ENCODE peak calls at places on chromosome 3, in six cellular contexts. G is brain microvascular endothelial cell, P is testis, X is dorsolateral prefrontal cortex, K is right atrium auricular region, J is body of pancreas. O is an unnamed sample.

GRCh38 chr3:18440053-18440768 is 15.1 kb upstream of the SATB1 start:
- DNase-seq in X (no peak), G (no peak), P (no peak), K (no peak), J (no peak), O (no peak)

GRCh38 chr3:147390589-147391569 is 15.5 kb downstream of the ZIC4 start:
- DNase-seq in J (no peak), P (no peak), X (no peak), K (no peak), G (no peak), O (no peak)

GRCh38 chr3:160707187-160707789 is 30.3 kb downstream of the ARL14 start:
- DNase-seq in K (no peak), G (peak; percentile 48), X (no peak), P (peak; percentile 26), J (peak; percentile 38), O (peak; percentile 22)

GRCh38 chr3:171427771-171428320 is 32.4 kb downstream of the TNIK start:
- DNase-seq in X (no peak), J (no peak), K (no peak), G (no peak), P (no peak), O (no peak)

GRCh38 chr3:100268986-100269385 is 8.2 kb downstream of the TBC1D23 start:
- DNase-seq in K (no peak), G (no peak), X (no peak), J (no peak), P (no peak), O (no peak)

GRCh38 chr3:138062626-138063025 is 52.7 kb downstream of the CLDN18 start:
- DNase-seq in P (no peak), K (no peak), J (no peak), G (peak; percentile 55), X (no peak), O (no peak)

GRCh38 chr3:74756586-74756985 is 142.1 kb upstream of the CNTN3 start:
- DNase-seq in K (no peak), G (no peak), P (no peak), J (no peak), X (no peak), O (no peak)

GRCh38 chr3:52795298-52795900 is 803 bp downstream of the ITIH3 start:
- DNase-seq in G (no peak), X (no peak), K (no peak), P (no peak), J (no peak), O (no peak)

GRCh38 chr3:121885386-121885785 is 8.8 kb upstream of the SLC15A2 start:
- DNase-seq in J (no peak), X (no peak), P (no peak), G (no peak), K (no peak), O (no peak)

GRCh38 chr3:182787302-182788036 is 5.8 kb upstream of the ATP11B start:
- DNase-seq in P (no peak), J (no peak), K (no peak), G (peak; percentile 40), X (no peak), O (no peak)

GRCh38 chr3:182739619-182740018 is 53.7 kb upstream of the ATP11B start:
- DNase-seq in K (no peak), P (no peak), J (no peak), X (no peak), G (peak; percentile 75), O (no peak)

GRCh38 chr3:139117136-139117675 is 72.5 kb upstream of the PRR23C start:
- DNase-seq in P (no peak), X (no peak), J (no peak), G (peak; percentile 55), K (no peak), O (no peak)

GRCh38 chr3:27607370-27607769 is 114.8 kb downstream of the EOMES start:
- DNase-seq in K (no peak), P (no peak), X (no peak), G (no peak), J (no peak), O (no peak)

GRCh38 chr3:72003936-72004335 is 219.0 kb upstream of the PROK2 start:
- DNase-seq in G (no peak), P (no peak), X (no peak), J (no peak), K (no peak), O (no peak)

GRCh38 chr3:122324871-122325323 is at the start of gene CSTA:
- DNase-seq in J (no peak), G (no peak), K (no peak), P (no peak), X (no peak), O (no peak)

GRCh38 chr3:133038731-133039398 is 674 bp downstream of the TMEM108 start:
- DNase-seq in G (peak; percentile 3), K (no peak), X (peak; percentile 61), J (peak; percentile 25), P (peak; percentile 28), O (no peak)
- H3K27me3 ChIP-seq in G (no peaks in the 10 kb centered on the region), K (no peaks in the 10 kb centered on the region), X (no peaks in the 10 kb centered on the region), J (no peaks in the 10 kb centered on the region), P (no peaks in the 10 kb centered on the region), O (no peaks in the 10 kb centered on the region)

GRCh38 chr3:128307029-128307633 is 153.8 kb downstream of the EEFSEC start:
- DNase-seq in K (peak; percentile 47), G (no peak), P (no peak), X (no peak), J (no peak), O (no peak)
- TF ChIP-seq CTCF in K (peak; percentile 39), G (peak; percentile 8), P (no peak), X (no peak), J (peak; percentile 37), O (no peak)

GRCh38 chr3:42693530-42693930 is 8.2 kb downstream of the KLHL40 start:
- DNase-seq in X (peak; percentile 28), P (no peak), J (no peak), K (no peak), G (no peak), O (no peak)

GRCh38 chr3:42696356-42697301 is 6.0 kb downstream of the HHATL start:
- DNase-seq in K (peak; percentile 55), X (no peak), J (no peak), P (peak; percentile 10), G (no peak), O (peak; percentile 41)

GRCh38 chr3:42692667-42693529 is 7.6 kb downstream of the KLHL40 start:
- DNase-seq in P (no peak), X (peak; percentile 31), K (no peak), G (no peak), J (no peak), O (no peak)

GRCh38 chr3:42691861-42692666 is 6.7 kb downstream of the KLHL40 start:
- DNase-seq in K (no peak), X (peak; percentile 35), J (no peak), P (no peak), G (no peak), O (no peak)

DNA sequence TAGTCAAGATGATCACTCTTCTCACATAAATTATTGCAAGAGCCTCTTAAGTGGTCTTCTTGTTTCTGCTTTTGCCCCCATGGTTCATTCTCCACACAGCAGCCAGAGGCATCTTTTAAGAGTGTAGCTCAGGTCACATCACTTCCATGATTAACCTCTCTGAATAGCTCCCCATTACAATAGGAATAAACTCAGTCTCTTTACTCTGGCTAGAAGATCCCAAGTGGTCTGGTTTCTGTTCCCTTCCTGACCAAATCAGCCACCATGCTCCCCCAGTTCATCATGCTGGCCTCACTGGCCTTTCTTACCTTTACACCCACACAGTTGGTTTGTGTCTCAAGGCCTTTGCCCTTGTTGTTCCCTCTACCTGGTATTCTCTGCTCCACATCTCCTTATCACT is 8.2 kb downstream of the HHATL start:
- DNase-seq in P (no peak), X (no peak), K (no peak), G (no peak), J (no peak), O (no peak)
- H3K27me3 ChIP-seq in P (no peaks in the 10 kb centered on the region), X (no peaks in the 10 kb centered on the region), K (no peaks in the 10 kb centered on the region), G (peaks cover 12% of the 10 kb centered on the region), J (no peaks in the 10 kb centered on the region), O (no peaks in the 10 kb centered on the region)

GRCh38 chr3:129023909-129024308 is 22.8 kb downstream of the EFCC1 start:
- DNase-seq in K (no peak), P (no peak), G (no peak), X (no peak), J (no peak), O (no peak)
- TF ChIP-seq CTCF in K (peak; percentile 44), P (no peak), G (peak; percentile 46), X (no peak), J (peak; percentile 38), O (no peak)

DNA sequence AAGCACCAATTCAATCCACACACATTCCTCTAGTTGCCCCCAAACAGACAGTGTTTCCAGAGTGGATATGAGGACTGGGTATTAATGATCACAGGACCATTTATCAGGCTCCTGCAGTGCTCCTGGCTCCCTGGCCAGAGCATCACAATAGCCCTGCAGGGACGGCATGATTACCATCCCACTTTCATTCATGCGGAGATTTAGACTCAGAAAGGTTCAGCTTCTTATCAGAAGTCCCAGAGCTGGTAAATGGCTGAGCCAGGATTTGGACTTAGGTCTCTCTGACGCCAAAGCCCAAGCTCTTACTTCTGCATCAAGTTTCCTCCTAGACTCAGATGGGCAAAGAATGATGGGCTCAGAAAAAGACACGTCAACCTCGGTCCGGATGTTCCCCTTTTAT is 2.9 kb upstream of the EPHB3 start:
- DNase-seq in G (no peak), J (no peak), P (no peak), K (no peak), X (no peak), O (no peak)
- H3K27me3 ChIP-seq in G (peaks cover 48% of the 10 kb centered on the region), J (no peaks in the 10 kb centered on the region), P (no peaks in the 10 kb centered on the region), K (no peaks in the 10 kb centered on the region), X (no peaks in the 10 kb centered on the region), O (peaks cover 6% of the 10 kb centered on the region)

GRCh38 chr3:48664313-48664644 is 1.6 kb upstream of the CELSR3 start:
- DNase-seq in G (no peak), K (no peak), P (no peak), J (no peak), X (no peak), O (no peak)
- TF ChIP-seq CTCF in G (no peak), K (peak; percentile 8), P (no peak), J (no peak), X (no peak), O (no peak)

DNA sequence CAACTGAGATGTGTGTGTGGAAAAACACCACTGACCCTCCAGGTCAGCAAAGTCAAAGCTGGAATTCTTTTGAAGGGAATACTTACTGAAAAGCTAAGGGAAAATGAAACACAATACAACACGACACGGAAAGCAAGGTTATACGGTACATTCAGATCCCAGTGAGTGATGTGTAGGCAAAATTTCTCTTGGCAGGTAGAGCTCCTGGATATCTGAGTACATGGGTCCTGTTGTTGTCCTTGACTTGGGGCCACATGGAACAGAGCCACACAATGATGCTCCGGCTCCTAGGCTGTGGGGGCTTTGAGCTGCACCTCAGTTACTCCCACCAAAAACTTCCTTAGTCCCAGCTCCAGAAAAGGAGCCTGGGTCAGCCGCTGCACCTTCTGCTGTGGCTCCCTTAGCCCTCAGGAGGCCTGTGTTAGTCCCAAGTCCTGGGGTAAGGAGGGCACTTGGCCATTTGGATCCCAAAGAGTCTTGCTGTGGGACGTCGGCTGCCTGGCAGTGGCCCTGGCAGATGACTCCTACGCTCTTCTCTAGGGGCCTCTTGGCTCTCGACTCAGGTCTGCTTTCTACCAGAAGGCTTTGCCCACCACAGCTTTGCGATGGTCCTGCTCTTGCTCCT is 95.6 kb downstream of the ADCY5 start:
- DNase-seq in K (no peak), G (no peak), J (no peak), P (no peak), X (no peak), O (no peak)
- H3K27me3 ChIP-seq in K (no peaks in the 10 kb centered on the region), G (peaks cover 28% of the 10 kb centered on the region), J (no peaks in the 10 kb centered on the region), P (no peaks in the 10 kb centered on the region), X (no peaks in the 10 kb centered on the region), O (no peaks in the 10 kb centered on the region)

O was measured in CD8-positive, alpha-beta T cell.